ENCODE peak calls at places on chromosome 16, in four cellular contexts. One of them, this sample, is unnamed.

GRCh38 chr16:85617948-85618347 is 4.8 kb downstream of the GSE1 start:
- DNase-seq in HFF-Myc: no peak
- DNase-seq in HAP-1: no peak
- DNase-seq in brain microvascular endothelial cell: no peak
- DNase-seq in this sample: no peak

GRCh38 chr16:76441886-76442285 is 164.7 kb downstream of the CNTNAP4 start:
- DNase-seq in HFF-Myc: no peak
- DNase-seq in HAP-1: peak; percentile 8
- DNase-seq in brain microvascular endothelial cell: no peak
- DNase-seq in this sample: no peak

GRCh38 chr16:373020-373598 is 2.8 kb upstream of the MRPL28 start:
- DNase-seq in HAP-1: no peak
- DNase-seq in HFF-Myc: no peak
- DNase-seq in brain microvascular endothelial cell: no peak
- DNase-seq in this sample: no peak

GRCh38 chr16:19708498-19709205 is 9.4 kb downstream of the KNOP1 start:
- DNase-seq in HAP-1: no peak
- DNase-seq in brain microvascular endothelial cell: no peak
- DNase-seq in HFF-Myc: no peak
- DNase-seq in this sample: no peak

GRCh38 chr16:17275076-17275732 is 195.6 kb downstream of the XYLT1 start:
- DNase-seq in HAP-1: no peak
- DNase-seq in brain microvascular endothelial cell: no peak
- DNase-seq in HFF-Myc: no peak
- DNase-seq in this sample: no peak

GRCh38 chr16:10564591-10564990 is 15.8 kb downstream of the EMP2 start:
- DNase-seq in HFF-Myc: no peak
- DNase-seq in HAP-1: no peak
- DNase-seq in brain microvascular endothelial cell: no peak
- DNase-seq in this sample: no peak

GRCh38 chr16:14024300-14024699 is 46.8 kb upstream of the MRTFB start:
- DNase-seq in HAP-1: no peak
- DNase-seq in HFF-Myc: no peak
- DNase-seq in brain microvascular endothelial cell: no peak
- DNase-seq in this sample: no peak

GRCh38 chr16:22797551-22797950 is 16.4 kb upstream of the HS3ST2 start:
- DNase-seq in brain microvascular endothelial cell: no peak
- DNase-seq in HFF-Myc: no peak
- DNase-seq in HAP-1: no peak
- DNase-seq in this sample: no peak

GRCh38 chr16:86297391-86297790 is 212.9 kb upstream of the FOXF1 start:
- DNase-seq in HAP-1: no peak
- DNase-seq in HFF-Myc: no peak
- DNase-seq in brain microvascular endothelial cell: no peak
- DNase-seq in this sample: no peak

GRCh38 chr16:58024673-58025350 is 742 bp upstream of the MMP15 start:
- DNase-seq in HFF-Myc: no peak
- DNase-seq in brain microvascular endothelial cell: no peak
- DNase-seq in HAP-1: no peak
- DNase-seq in this sample: no peak

GRCh38 chr16:49639739-49640388 is 216.0 kb downstream of the ZNF423 start:
- DNase-seq in brain microvascular endothelial cell: peak; percentile 76
- DNase-seq in HFF-Myc: no peak
- DNase-seq in HAP-1: peak; percentile 65
- DNase-seq in this sample: no peak

GRCh38 chr16:82761236-82761635 is 134.5 kb downstream of the CDH13 start:
- DNase-seq in HFF-Myc: no peak
- DNase-seq in HAP-1: no peak
- DNase-seq in brain microvascular endothelial cell: peak; percentile 84
- DNase-seq in this sample: no peak

GRCh38 chr16:27918755-27919154 is 144.8 kb downstream of the GSG1L start:
- DNase-seq in HAP-1: no peak
- DNase-seq in brain microvascular endothelial cell: no peak
- DNase-seq in HFF-Myc: no peak
- DNase-seq in this sample: no peak

GRCh38 chr16:30956601-30957455 is 726 bp upstream of the SETD1A start:
- DNase-seq in HFF-Myc: peak; percentile 67
- DNase-seq in brain microvascular endothelial cell: peak; percentile 79
- DNase-seq in HAP-1: peak; percentile 63
- DNase-seq in this sample: no peak

GRCh38 chr16:87602821-87603683 is 744 bp downstream of the JPH3 start:
- DNase-seq in brain microvascular endothelial cell: no peak
- DNase-seq in HAP-1: peak; percentile 34
- DNase-seq in HFF-Myc: no peak
- DNase-seq in this sample: no peak

GRCh38 chr16:6009151-6009550 is 911.6 kb upstream of the EEF2KMT start:
- DNase-seq in HFF-Myc: no peak
- DNase-seq in brain microvascular endothelial cell: no peak
- DNase-seq in HAP-1: no peak
- DNase-seq in this sample: no peak

GRCh38 chr16:69494993-69495392 is 70.6 kb downstream of the CYB5B start:
- DNase-seq in HAP-1: no peak
- DNase-seq in brain microvascular endothelial cell: no peak
- DNase-seq in HFF-Myc: no peak
- DNase-seq in this sample: no peak

GRCh38 chr16:12341423-12341822 is 364.9 kb downstream of the SNX29 start:
- DNase-seq in HAP-1: no peak
- DNase-seq in HFF-Myc: peak; percentile 45
- DNase-seq in brain microvascular endothelial cell: peak; percentile 49
- DNase-seq in this sample: peak; percentile 47

GRCh38 chr16:31301708-31302400 is 42.1 kb downstream of the ITGAM start:
- DNase-seq in HFF-Myc: no peak
- DNase-seq in brain microvascular endothelial cell: no peak
- DNase-seq in HAP-1: no peak
- DNase-seq in this sample: no peak

GRCh38 chr16:11685844-11686618 is 17.8 kb downstream of the SNN start:
- DNase-seq in brain microvascular endothelial cell: no peak
- DNase-seq in HFF-Myc: no peak
- DNase-seq in HAP-1: no peak
- DNase-seq in this sample: no peak

GRCh38 chr16:58495861-58496331 is 4.0 kb upstream of the NDRG4 start:
- DNase-seq in brain microvascular endothelial cell: no peak
- DNase-seq in HFF-Myc: no peak
- DNase-seq in HAP-1: no peak
- DNase-seq in this sample: no peak

GRCh38 chr16:57335361-57335760 is 23.2 kb upstream of the CCL22 start:
- DNase-seq in HFF-Myc: no peak
- DNase-seq in HAP-1: no peak
- DNase-seq in brain microvascular endothelial cell: no peak
- DNase-seq in this sample: no peak

GRCh38 chr16:73022534-73022933 is 25.4 kb downstream of the ZFHX3 start:
- DNase-seq in brain microvascular endothelial cell: no peak
- DNase-seq in HAP-1: no peak
- DNase-seq in HFF-Myc: no peak
- DNase-seq in this sample: no peak

GRCh38 chr16:87238371-87238715 is 78.8 kb downstream of the C16orf95 start:
- DNase-seq in brain microvascular endothelial cell: no peak
- DNase-seq in HFF-Myc: no peak
- DNase-seq in HAP-1: no peak
- DNase-seq in this sample: no peak

GRCh38 chr16:11064846-11065245 is 120.5 kb downstream of the CLEC16A start:
- DNase-seq in brain microvascular endothelial cell: no peak
- DNase-seq in HAP-1: no peak
- DNase-seq in HFF-Myc: no peak
- DNase-seq in this sample: no peak

GRCh38 chr16:54140057-54140787 is 146.4 kb downstream of the IRX3 start:
- DNase-seq in brain microvascular endothelial cell: peak; percentile 63
- DNase-seq in HFF-Myc: no peak
- DNase-seq in HAP-1: no peak
- DNase-seq in this sample: no peak

GRCh38 chr16:15521758-15522509 is 87.5 kb downstream of the BMERB1 start:
- DNase-seq in HAP-1: no peak
- DNase-seq in brain microvascular endothelial cell: no peak
- DNase-seq in HFF-Myc: no peak
- DNase-seq in this sample: no peak

GRCh38 chr16:11495066-11495407 is 91.7 kb downstream of the LITAF start:
- DNase-seq in HAP-1: no peak
- DNase-seq in HFF-Myc: no peak
- DNase-seq in brain microvascular endothelial cell: no peak
- DNase-seq in this sample: no peak

GRCh38 chr16:72664122-72664479 is 383.8 kb downstream of the ZFHX3 start:
- DNase-seq in brain microvascular endothelial cell: peak; percentile 5
- DNase-seq in HFF-Myc: no peak
- DNase-seq in HAP-1: no peak
- DNase-seq in this sample: no peak

GRCh38 chr16:77896357-77896972 is 108.1 kb downstream of the VAT1L start:
- DNase-seq in HFF-Myc: no peak
- DNase-seq in HAP-1: no peak
- DNase-seq in brain microvascular endothelial cell: no peak
- DNase-seq in this sample: no peak

GRCh38 chr16:79598341-79599181 is 2.0 kb downstream of the MAF start:
- DNase-seq in HAP-1: peak; percentile 54
- DNase-seq in brain microvascular endothelial cell: peak; percentile 45
- DNase-seq in HFF-Myc: no peak
- DNase-seq in this sample: no peak

GRCh38 chr16:79597277-79597676 is 3.3 kb downstream of the MAF start:
- DNase-seq in HAP-1: no peak
- DNase-seq in brain microvascular endothelial cell: no peak
- DNase-seq in HFF-Myc: no peak
- DNase-seq in this sample: no peak

GRCh38 chr16:79595916-79596450 is 4.6 kb downstream of the MAF start:
- DNase-seq in HFF-Myc: no peak
- DNase-seq in brain microvascular endothelial cell: no peak
- DNase-seq in HAP-1: no peak
- DNase-seq in this sample: no peak

GRCh38 chr16:79599256-79599836 is 1.2 kb downstream of the MAF start:
- DNase-seq in HAP-1: no peak
- DNase-seq in brain microvascular endothelial cell: no peak
- DNase-seq in HFF-Myc: no peak
- DNase-seq in this sample: no peak

DNA sequence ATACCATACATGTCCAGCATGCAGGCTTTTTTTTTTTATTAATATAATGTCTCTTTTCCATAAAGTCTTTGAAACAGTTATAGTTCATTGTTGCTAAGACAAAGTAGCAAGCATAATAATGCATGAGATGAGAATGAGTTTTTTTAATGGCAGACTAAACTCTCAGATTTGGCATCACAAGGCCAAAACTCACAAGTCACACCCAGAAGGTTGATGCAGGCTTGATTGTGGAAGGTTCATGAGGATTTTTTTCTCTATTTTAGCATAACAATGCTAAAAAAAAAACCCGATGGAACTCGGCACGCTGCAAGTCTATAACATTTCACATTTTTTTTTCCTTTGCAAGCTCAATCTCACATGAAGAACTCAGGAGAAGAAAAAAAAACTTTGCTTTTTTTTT is 2.8 kb downstream of the MAF start:
- DNase-seq in HFF-Myc: no peak
- DNase-seq in HAP-1: peak; percentile 61
- DNase-seq in brain microvascular endothelial cell: no peak
- DNase-seq in this sample: no peak
- H3K4me3 ChIP-seq in HFF-Myc: no peak overlapping the region
- H3K4me3 ChIP-seq in HAP-1: peak overlapping the region; percentile 47
- H3K4me3 ChIP-seq in brain microvascular endothelial cell: peak overlapping the region; percentile 83
- H3K4me3 ChIP-seq in this sample: no peak overlapping the region

DNA sequence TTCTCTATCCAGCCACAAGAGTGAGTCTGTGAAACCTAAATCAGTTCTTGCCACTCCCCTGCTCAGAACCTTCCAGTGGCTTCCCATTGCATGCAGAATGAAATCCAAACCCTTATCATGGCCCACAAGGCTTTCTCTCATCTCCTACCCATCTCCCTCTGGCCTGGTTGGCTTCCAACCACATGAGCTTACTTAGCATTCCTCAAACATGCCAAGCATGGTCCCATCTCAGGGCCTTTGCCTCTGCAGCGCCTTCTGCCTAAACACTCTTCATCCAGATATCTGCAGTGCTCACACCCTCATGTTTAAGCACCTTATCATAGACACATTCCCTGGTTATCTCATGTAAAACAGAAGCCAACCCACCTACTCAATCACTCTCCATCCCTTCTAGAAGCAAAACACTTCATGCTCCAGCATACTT is 15.5 kb downstream of the TK2 start:
- DNase-seq in HAP-1: no peak
- DNase-seq in brain microvascular endothelial cell: no peak
- DNase-seq in HFF-Myc: no peak
- DNase-seq in this sample: no peak
- H3K4me3 ChIP-seq in HAP-1: no peak overlapping the region
- H3K4me3 ChIP-seq in brain microvascular endothelial cell: no peak overlapping the region
- H3K4me3 ChIP-seq in HFF-Myc: no peak overlapping the region
- H3K4me3 ChIP-seq in this sample: no peak overlapping the region

GRCh38 chr16:47504599-47504998 is 43.5 kb downstream of the PHKB start:
- DNase-seq in HAP-1: no peak
- DNase-seq in HFF-Myc: no peak
- DNase-seq in brain microvascular endothelial cell: no peak
- DNase-seq in this sample: no peak
- H3K4me3 ChIP-seq in HAP-1: no peak overlapping the region
- H3K4me3 ChIP-seq in HFF-Myc: no peak overlapping the region
- H3K4me3 ChIP-seq in brain microvascular endothelial cell: no peak overlapping the region
- H3K4me3 ChIP-seq in this sample: no peak overlapping the region

GRCh38 chr16:28925386-28926228 is 569 bp upstream of the RABEP2 start:
- DNase-seq in HAP-1: peak; percentile 68
- DNase-seq in brain microvascular endothelial cell: peak; percentile 59
- DNase-seq in HFF-Myc: peak; percentile 57
- DNase-seq in this sample: no peak

GRCh38 chr16:28923652-28924398 is 1.2 kb downstream of the RABEP2 start:
- DNase-seq in brain microvascular endothelial cell: no peak
- DNase-seq in HFF-Myc: no peak
- DNase-seq in HAP-1: no peak
- DNase-seq in this sample: no peak

GRCh38 chr16:28924762-28925385 is at the start of gene RABEP2:
- DNase-seq in HFF-Myc: peak; percentile 54
- DNase-seq in HAP-1: peak; percentile 85
- DNase-seq in brain microvascular endothelial cell: peak; percentile 77
- DNase-seq in this sample: no peak

GRCh38 chr16:28924399-28924761 is 658 bp downstream of the RABEP2 start:
- DNase-seq in HFF-Myc: no peak
- DNase-seq in brain microvascular endothelial cell: no peak
- DNase-seq in HAP-1: no peak
- DNase-seq in this sample: no peak

DNA sequence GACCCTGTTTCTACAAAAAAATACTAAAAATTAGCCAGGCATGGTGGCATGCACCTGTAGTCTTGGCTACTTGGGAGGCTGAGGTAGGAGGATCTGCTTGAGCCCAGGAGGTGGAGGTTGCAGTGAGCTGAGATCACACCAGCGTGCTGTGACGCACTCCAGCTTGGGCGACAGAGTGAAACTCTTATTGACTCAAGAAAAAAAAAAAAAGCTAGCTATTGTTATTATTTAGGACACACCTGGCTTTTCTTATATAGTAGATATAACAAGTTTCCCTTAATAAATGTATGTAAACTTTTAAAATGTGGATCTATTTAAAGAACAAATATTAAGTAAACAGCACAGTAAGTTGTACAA is 1.8 kb downstream of the RABEP2 start:
- DNase-seq in HAP-1: no peak
- DNase-seq in HFF-Myc: no peak
- DNase-seq in brain microvascular endothelial cell: no peak
- DNase-seq in this sample: no peak
- H3K4me3 ChIP-seq in HAP-1: no peak overlapping the region
- H3K4me3 ChIP-seq in HFF-Myc: no peak overlapping the region
- H3K4me3 ChIP-seq in brain microvascular endothelial cell: no peak overlapping the region
- H3K4me3 ChIP-seq in this sample: no peak overlapping the region

GRCh38 chr16:89319883-89320716 is 102.6 kb downstream of the ZNF778 start:
- DNase-seq in brain microvascular endothelial cell: peak; percentile 77
- DNase-seq in HFF-Myc: no peak
- DNase-seq in HAP-1: no peak
- DNase-seq in this sample: no peak
- H3K4me3 ChIP-seq in brain microvascular endothelial cell: peak overlapping the region; percentile 26
- H3K4me3 ChIP-seq in HFF-Myc: peak overlapping the region; percentile 27
- H3K4me3 ChIP-seq in HAP-1: no peak overlapping the region
- H3K4me3 ChIP-seq in this sample: peak overlapping the region; percentile 14